ENCODE peak calls at places on chromosomes 4 and X, in six cellular contexts. I, R, O, J, U and G are unnamed samples.

GRCh38 chr4:38131371-38132139 is 171.4 kb downstream of the PTTG2 start:
- DNase-seq in O (no peak), U (peak), J (peak), I (peak), R (peak), G (no peak)

GRCh38 chr4:89022426-89023128 is 34.4 kb downstream of the FAM13A start:
- DNase-seq in R (no peak), J (no peak), I (no peak), O (no peak), U (no peak), G (no peak)

GRCh38 chr4:1296324-1297022 is 6.8 kb downstream of the MAEA start:
- DNase-seq in I (no peak), O (no peak), U (no peak), J (no peak), R (no peak), G (no peak)

GRCh38 chr4:73245955-73246354 is 12.6 kb downstream of the ANKRD17 start:
- DNase-seq in I (no peak), J (no peak), R (no peak), O (no peak), U (no peak), G (no peak)

GRCh38 chr4:26803462-26803861 is 57.2 kb upstream of the STIM2 start:
- DNase-seq in O (no peak), U (no peak), I (no peak), R (peak), J (no peak), G (no peak)

GRCh38 chrX:104565791-104566687 is at the start of gene IL1RAPL2:
- DNase-seq in R (peak), I (peak), O (peak), J (peak), U (peak), G (no peak)

GRCh38 chrX:53441531-53442321 is 7.6 kb upstream of the HSD17B10 start:
- DNase-seq in I (peak), J (peak), U (peak), R (peak), O (peak), G (peak)

GRCh38 chr4:153205028-153205648 is 895 bp downstream of the TRIM2 start:
- DNase-seq in J (no peak), R (no peak), I (peak), O (no peak), U (peak), G (no peak)

GRCh38 chrX:9466115-9466495 is 1.2 kb downstream of the TBL1X start:
- DNase-seq in O (peak), U (peak), R (peak), I (peak), J (no peak), G (no peak)

GRCh38 chr4:68498413-68499007 is 51.2 kb downstream of the TMPRSS11E start:
- DNase-seq in R (peak), I (peak), U (peak), O (peak), J (peak), G (no peak)

GRCh38 chrX:42755820-42756219 is 22.1 kb downstream of the PPP1R2C start:
- DNase-seq in O (no peak), R (peak), J (peak), U (no peak), I (no peak), G (peak)